ENCODE peak calls at places on chromosomes 7 and 10, in four cellular contexts. C is H1, G is GM12878, X is GM12892. J is an unnamed sample.

GRCh38 chr7:123022576-123022975 is 27.1 kb upstream of the TAS2R16 start:
- DNase-seq in C (no peak), G (no peak), X (no peak), J (no peak)

GRCh38 chr7:151859111-151859947 is 17.6 kb downstream of the PRKAG2 start:
- DNase-seq in C (no peak), G (no peak), X (no peak), J (no peak)

GRCh38 chr7:51621956-51622355 is 305.3 kb upstream of the COBL start:
- DNase-seq in C (no peak), G (no peak), X (no peak), J (no peak)

GRCh38 chr7:130383187-130383980 is 3.1 kb downstream of the CPA1 start:
- DNase-seq in C (peak), G (no peak), X (no peak), J (no peak)

GRCh38 chr7:17041324-17041723 is 159.5 kb upstream of the AGR3 start:
- DNase-seq in C (no peak), G (no peak), X (no peak), J (no peak)

GRCh38 chr10:22693860-22694259 is 20.5 kb downstream of the PIP4K2A start:
- DNase-seq in C (no peak), G (no peak), X (no peak), J (no peak)

GRCh38 chr10:79260803-79261740 is 86.2 kb upstream of the PPIF start:
- DNase-seq in C (no peak), G (no peak), X (no peak), J (no peak)

GRCh38 chr7:49166441-49166840 is 242.1 kb downstream of the CDC14C start:
- DNase-seq in C (peak), G (no peak), X (no peak), J (no peak)

GRCh38 chr10:97319671-97320479 is 804 bp downstream of the FRAT1 start:
- DNase-seq in C (peak), G (no peak), X (no peak), J (no peak)

GRCh38 chr7:147400926-147401325 is 1189.6 kb upstream of the C7orf33 start:
- DNase-seq in C (no peak), G (no peak), X (no peak), J (no peak)

GRCh38 chr10:97071491-97071890 is 114.3 kb downstream of the SLIT1 start:
- DNase-seq in C (no peak), G (no peak), X (no peak), J (no peak)

GRCh38 chr7:3558410-3558809 is 257.4 kb downstream of the SDK1 start:
- DNase-seq in C (no peak), G (no peak), X (no peak), J (no peak)

GRCh38 chr10:131911451-131911850 is 10.6 kb downstream of the PPP2R2D start:
- DNase-seq in C (no peak), G (no peak), X (no peak), J (no peak)

GRCh38 chr7:43439631-43440401 is 143.1 kb upstream of the STK17A start:
- DNase-seq in C (peak), G (peak), X (peak), J (peak)

GRCh38 chr7:141128931-141129330 is 55.1 kb downstream of the TMEM178B start:
- DNase-seq in C (no peak), G (no peak), X (no peak), J (no peak)

GRCh38 chr7:20784311-20785210 is 2.1 kb downstream of the SP8 start:
- DNase-seq in C (peak), G (no peak), X (peak), J (no peak)

GRCh38 chr10:5679606-5680005 is 5.0 kb upstream of the TASOR2 start:
- DNase-seq in C (no peak), G (no peak), X (no peak), J (no peak)
- TF ChIP-seq TAF1 in C (no peak), G (no peak), X (no peak), J (no peak)

GRCh38 chr10:115996031-115996430 is 277.0 kb downstream of the GFRA1 start:
- DNase-seq in C (no peak), G (no peak), X (no peak), J (no peak)

GRCh38 chr10:115988380-115988779 is 284.6 kb downstream of the GFRA1 start:
- DNase-seq in C (no peak), G (no peak), X (no peak), J (no peak)

GRCh38 chr10:115989621-115990020 is 283.4 kb downstream of the GFRA1 start:
- DNase-seq in C (no peak), G (no peak), X (no peak), J (no peak)

GRCh38 chr10:115998301-115998700 is 274.7 kb downstream of the GFRA1 start:
- DNase-seq in C (no peak), G (no peak), X (no peak), J (no peak)

GRCh38 chr10:115992554-115992953 is 280.5 kb downstream of the GFRA1 start:
- DNase-seq in C (no peak), G (no peak), X (no peak), J (no peak)
- TF ChIP-seq TAF1 in C (no peak), G (no peak), X (no peak), J (no peak)

DNA sequence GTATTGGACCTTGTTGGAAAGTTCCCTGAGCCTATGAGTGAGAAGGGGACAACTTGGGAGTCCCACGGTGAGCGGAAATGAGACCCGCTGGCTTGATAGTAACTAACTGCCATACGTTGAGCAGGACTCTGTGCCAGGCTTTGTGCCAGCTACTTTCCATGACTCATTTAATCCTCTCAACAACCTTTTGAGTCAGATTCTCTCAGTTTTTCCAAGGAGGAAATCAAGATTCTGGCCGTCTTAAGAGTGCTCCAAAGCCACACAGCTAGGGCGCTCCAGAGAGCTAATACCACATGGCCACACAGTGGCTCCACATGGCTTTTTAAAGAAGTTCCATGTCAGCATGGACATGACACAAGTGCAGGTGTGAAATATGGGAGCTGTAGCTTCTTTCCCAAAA is 55.7 kb downstream of the NOD1 start:
- DNase-seq in C (no peak), G (no peak), X (no peak), J (no peak)
- TF ChIP-seq TAF1 in C (no peak), G (no peak), X (no peak), J (no peak)

GRCh38 chr10:59752278-59752940 is 846 bp downstream of the MRLN start:
- DNase-seq in C (no peak), G (no peak), X (no peak), J (no peak)

GRCh38 chr10:59753267-59753666 is at the start of gene MRLN:
- DNase-seq in C (no peak), G (no peak), X (no peak), J (no peak)

GRCh38 chr10:59754951-59755350 is 1.7 kb upstream of the MRLN start:
- DNase-seq in C (no peak), G (no peak), X (no peak), J (no peak)

GRCh38 chr10:59748834-59749233 is 4.4 kb downstream of the MRLN start:
- DNase-seq in C (no peak), G (no peak), X (peak), J (peak)

GRCh38 chr10:59750155-59750945 is 2.9 kb downstream of the MRLN start:
- DNase-seq in C (no peak), G (no peak), X (no peak), J (no peak)
- TF ChIP-seq TAF1 in C (no peak), G (no peak), X (no peak), J (no peak)

DNA sequence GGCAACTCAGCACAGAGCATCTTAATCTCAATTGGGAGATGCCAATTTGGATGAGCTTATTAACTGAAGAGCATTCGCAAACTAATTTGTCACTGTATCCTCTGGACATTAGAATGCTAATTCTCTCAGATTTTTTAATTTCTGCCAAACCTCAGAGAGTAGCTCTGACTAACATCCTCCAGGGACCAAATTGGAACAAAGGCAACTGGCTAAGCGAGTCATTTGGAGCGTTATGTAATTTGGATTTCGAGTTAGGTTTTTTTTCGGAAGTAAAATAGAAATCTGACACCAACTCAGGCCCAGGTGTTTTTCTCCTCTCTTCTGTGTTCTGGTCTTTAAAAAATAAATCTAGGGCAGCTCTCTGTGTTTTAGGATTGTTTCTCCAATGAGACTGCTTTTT is 202.0 kb downstream of the BMPER start:
- DNase-seq in C (no peak), G (no peak), X (no peak), J (no peak)
- TF ChIP-seq TAF1 in C (no peak), G (no peak), X (no peak), J (no peak)

J was measured in GM12891.